ENCODE peak calls at places on chromosomes 1 and 21, in six cellular contexts. One of them, this sample, is unnamed.

GRCh38 chr1:16163882-16164820 is 8.3 kb upstream of the EPHA2 start:
- DNase-seq in H1: no peak
- DNase-seq in GM12864: no peak
- DNase-seq in BJ: peak
- DNase-seq in astrocyte of the spinal cord: peak
- DNase-seq in tibial artery: no peak
- DNase-seq in this sample: peak

GRCh38 chr1:155052412-155053400 is 1.6 kb downstream of the ADAM15 start:
- DNase-seq in tibial artery: no peak
- DNase-seq in H1: no peak
- DNase-seq in BJ: no peak
- DNase-seq in GM12864: no peak
- DNase-seq in astrocyte of the spinal cord: no peak
- DNase-seq in this sample: no peak

GRCh38 chr1:34262023-34262422 is 85.3 kb downstream of the C1orf94 start:
- DNase-seq in tibial artery: no peak
- DNase-seq in H1: no peak
- DNase-seq in GM12864: no peak
- DNase-seq in BJ: no peak
- DNase-seq in astrocyte of the spinal cord: no peak
- DNase-seq in this sample: no peak

GRCh38 chr1:3429766-3430165 is 24.7 kb upstream of the ARHGEF16 start:
- DNase-seq in BJ: no peak
- DNase-seq in tibial artery: no peak
- DNase-seq in H1: no peak
- DNase-seq in astrocyte of the spinal cord: no peak
- DNase-seq in GM12864: no peak
- DNase-seq in this sample: no peak

GRCh38 chr1:168341576-168341975 is 60.9 kb downstream of the TBX19 start:
- DNase-seq in tibial artery: no peak
- DNase-seq in BJ: no peak
- DNase-seq in GM12864: no peak
- DNase-seq in H1: no peak
- DNase-seq in astrocyte of the spinal cord: peak
- DNase-seq in this sample: peak

GRCh38 chr1:230425252-230426061 is 675 bp downstream of the PGBD5 start:
- DNase-seq in H1: no peak
- DNase-seq in astrocyte of the spinal cord: no peak
- DNase-seq in tibial artery: no peak
- DNase-seq in GM12864: no peak
- DNase-seq in BJ: no peak
- DNase-seq in this sample: no peak

GRCh38 chr21:44742418-44743153 is 31.2 kb upstream of the TSPEAR start:
- DNase-seq in H1: no peak
- DNase-seq in BJ: no peak
- DNase-seq in astrocyte of the spinal cord: no peak
- DNase-seq in tibial artery: no peak
- DNase-seq in GM12864: no peak
- DNase-seq in this sample: peak

GRCh38 chr1:112509005-112509659 is 367 bp downstream of the WNT2B start:
- DNase-seq in BJ: no peak
- DNase-seq in H1: no peak
- DNase-seq in tibial artery: no peak
- DNase-seq in GM12864: no peak
- DNase-seq in astrocyte of the spinal cord: no peak
- DNase-seq in this sample: no peak

GRCh38 chr1:181743878-181744312 is 260.6 kb downstream of the CACNA1E start:
- DNase-seq in GM12864: no peak
- DNase-seq in H1: no peak
- DNase-seq in tibial artery: peak
- DNase-seq in BJ: no peak
- DNase-seq in astrocyte of the spinal cord: no peak
- DNase-seq in this sample: no peak

GRCh38 chr1:228008391-228009115 is 1.8 kb downstream of the WNT3A start:
- DNase-seq in GM12864: no peak
- DNase-seq in tibial artery: peak
- DNase-seq in BJ: no peak
- DNase-seq in astrocyte of the spinal cord: no peak
- DNase-seq in H1: no peak
- DNase-seq in this sample: no peak

GRCh38 chr1:113763651-113764050 is 4.4 kb upstream of the PHTF1 start:
- DNase-seq in tibial artery: no peak
- DNase-seq in astrocyte of the spinal cord: no peak
- DNase-seq in GM12864: no peak
- DNase-seq in BJ: no peak
- DNase-seq in H1: no peak
- DNase-seq in this sample: no peak

GRCh38 chr1:87826639-87827345 is 498.1 kb downstream of the LMO4 start:
- DNase-seq in astrocyte of the spinal cord: peak
- DNase-seq in GM12864: peak
- DNase-seq in H1: no peak
- DNase-seq in tibial artery: peak
- DNase-seq in BJ: peak
- DNase-seq in this sample: peak

GRCh38 chr1:214285622-214286440 is 4.9 kb downstream of the SMYD2 start:
- DNase-seq in tibial artery: no peak
- DNase-seq in astrocyte of the spinal cord: no peak
- DNase-seq in H1: no peak
- DNase-seq in BJ: no peak
- DNase-seq in GM12864: no peak
- DNase-seq in this sample: no peak

GRCh38 chr1:193706763-193707162 is 520.4 kb upstream of the B3GALT2 start:
- DNase-seq in H1: no peak
- DNase-seq in BJ: no peak
- DNase-seq in tibial artery: no peak
- DNase-seq in GM12864: no peak
- DNase-seq in astrocyte of the spinal cord: no peak
- DNase-seq in this sample: no peak

GRCh38 chr1:32066489-32066873 is 6.3 kb upstream of the TMEM39B start:
- DNase-seq in H1: no peak
- DNase-seq in BJ: no peak
- DNase-seq in GM12864: no peak
- DNase-seq in astrocyte of the spinal cord: peak
- DNase-seq in tibial artery: peak
- DNase-seq in this sample: peak

GRCh38 chr1:9792156-9793042 is 31.4 kb downstream of the CLSTN1 start:
- DNase-seq in BJ: no peak
- DNase-seq in H1: no peak
- DNase-seq in astrocyte of the spinal cord: peak
- DNase-seq in GM12864: no peak
- DNase-seq in tibial artery: no peak
- DNase-seq in this sample: no peak

GRCh38 chr1:228515200-228515834 is 28.1 kb downstream of the RNF187 start:
- DNase-seq in GM12864: no peak
- DNase-seq in H1: no peak
- DNase-seq in astrocyte of the spinal cord: peak
- DNase-seq in BJ: no peak
- DNase-seq in tibial artery: peak
- DNase-seq in this sample: peak

GRCh38 chr1:245288796-245289195 is 134.0 kb downstream of the KIF26B start:
- DNase-seq in BJ: no peak
- DNase-seq in tibial artery: no peak
- DNase-seq in astrocyte of the spinal cord: no peak
- DNase-seq in GM12864: no peak
- DNase-seq in H1: no peak
- DNase-seq in this sample: no peak

GRCh38 chr1:201153474-201154388 is 543 bp downstream of the TMEM9 start:
- DNase-seq in BJ: no peak
- DNase-seq in astrocyte of the spinal cord: no peak
- DNase-seq in tibial artery: no peak
- DNase-seq in H1: no peak
- DNase-seq in GM12864: no peak
- DNase-seq in this sample: no peak

GRCh38 chr1:53133261-53134041 is 9.0 kb downstream of the SLC1A7 start:
- DNase-seq in astrocyte of the spinal cord: no peak
- DNase-seq in H1: no peak
- DNase-seq in BJ: no peak
- DNase-seq in tibial artery: no peak
- DNase-seq in GM12864: no peak
- DNase-seq in this sample: no peak

GRCh38 chr1:181409981-181410380 is 73.3 kb upstream of the CACNA1E start:
- DNase-seq in tibial artery: no peak
- DNase-seq in GM12864: no peak
- DNase-seq in H1: no peak
- DNase-seq in astrocyte of the spinal cord: no peak
- DNase-seq in BJ: no peak
- DNase-seq in this sample: no peak

GRCh38 chr1:8706995-8707396 is 110.4 kb downstream of the RERE start:
- DNase-seq in GM12864: no peak
- DNase-seq in tibial artery: no peak
- DNase-seq in H1: no peak
- DNase-seq in BJ: no peak
- DNase-seq in astrocyte of the spinal cord: no peak
- DNase-seq in this sample: no peak

DNA sequence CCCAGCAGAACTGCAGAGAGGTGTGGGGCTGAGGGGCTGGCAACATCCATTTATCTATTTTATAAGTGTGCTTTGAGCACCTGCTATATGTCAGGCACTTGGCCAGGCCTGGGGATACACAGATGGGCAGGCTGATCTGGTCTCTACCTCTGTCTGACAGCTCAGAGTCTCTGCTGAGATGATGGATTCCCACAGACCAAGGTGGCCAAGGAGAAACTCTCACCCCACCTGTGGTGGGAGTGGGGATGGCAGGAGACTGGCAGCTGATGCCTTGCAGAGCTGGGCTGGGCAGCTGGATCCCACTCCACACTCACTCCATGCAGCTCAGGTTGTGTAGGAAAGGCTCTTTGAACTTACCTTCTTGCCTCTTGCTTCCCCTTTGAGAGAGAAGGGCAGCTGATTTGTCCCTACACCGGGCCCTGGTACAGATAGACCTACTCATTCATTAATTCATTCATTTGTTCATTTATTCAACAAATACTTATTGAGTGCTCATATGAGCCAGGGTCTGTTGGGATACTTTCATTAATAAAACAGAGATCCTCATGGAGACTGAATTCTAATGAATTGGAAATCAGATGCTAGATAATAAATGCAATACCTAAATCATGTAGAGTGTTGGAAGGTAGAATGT is 9.0 kb downstream of the ADORA1 start:
- DNase-seq in tibial artery: no peak
- DNase-seq in BJ: no peak
- DNase-seq in astrocyte of the spinal cord: no peak
- DNase-seq in H1: no peak
- DNase-seq in GM12864: no peak
- DNase-seq in this sample: no peak
- TF ChIP-seq CTCF in tibial artery: no peak
- TF ChIP-seq CTCF in BJ: no peak
- TF ChIP-seq CTCF in astrocyte of the spinal cord: no peak
- TF ChIP-seq CTCF in H1: peak
- TF ChIP-seq CTCF in GM12864: peak
- TF ChIP-seq CTCF in this sample: no peak

GRCh38 chr1:211648980-211649934 is 26.2 kb downstream of the NEK2 start:
- DNase-seq in H1: no peak
- DNase-seq in tibial artery: no peak
- DNase-seq in astrocyte of the spinal cord: no peak
- DNase-seq in GM12864: no peak
- DNase-seq in BJ: no peak
- DNase-seq in this sample: no peak
- TF ChIP-seq CTCF in H1: peak
- TF ChIP-seq CTCF in tibial artery: peak
- TF ChIP-seq CTCF in astrocyte of the spinal cord: no peak
- TF ChIP-seq CTCF in GM12864: peak
- TF ChIP-seq CTCF in BJ: peak
- TF ChIP-seq CTCF in this sample: peak

DNA sequence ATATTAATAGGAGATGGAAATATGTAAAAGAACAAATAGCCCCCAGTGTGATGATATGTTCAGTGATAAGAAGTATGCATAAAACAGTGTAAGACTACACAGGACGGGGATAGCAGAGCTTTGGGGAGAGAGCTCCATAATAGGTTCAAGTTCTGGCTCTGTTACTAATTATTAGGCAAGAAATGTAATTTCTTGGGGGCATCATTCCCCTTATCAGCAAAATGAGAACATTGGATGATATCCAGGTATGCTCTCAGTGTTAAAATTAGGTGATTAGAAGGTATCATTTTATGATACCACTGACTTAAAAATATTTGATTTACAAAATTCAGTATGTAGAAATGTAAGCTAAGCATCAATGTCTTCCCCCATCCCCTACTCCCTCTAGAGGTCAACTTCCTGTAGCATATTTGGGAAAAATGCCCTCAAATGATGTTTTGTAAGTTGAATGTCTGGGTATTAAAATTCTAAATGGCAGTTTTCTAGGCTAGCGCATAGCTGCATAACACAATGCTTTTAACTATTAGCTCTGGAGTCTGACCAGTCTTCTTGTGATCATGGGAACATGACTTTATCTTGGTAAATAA is 585.7 kb upstream of the CAMK1G start:
- DNase-seq in GM12864: no peak
- DNase-seq in H1: no peak
- DNase-seq in BJ: no peak
- DNase-seq in tibial artery: no peak
- DNase-seq in astrocyte of the spinal cord: no peak
- DNase-seq in this sample: peak
- TF ChIP-seq CTCF in GM12864: peak
- TF ChIP-seq CTCF in H1: no peak
- TF ChIP-seq CTCF in BJ: peak
- TF ChIP-seq CTCF in tibial artery: no peak
- TF ChIP-seq CTCF in astrocyte of the spinal cord: peak
- TF ChIP-seq CTCF in this sample: peak

GRCh38 chr1:202565890-202566289 is 144.4 kb downstream of the SYT2 start:
- DNase-seq in astrocyte of the spinal cord: no peak
- DNase-seq in GM12864: peak
- DNase-seq in BJ: no peak
- DNase-seq in H1: no peak
- DNase-seq in tibial artery: no peak
- DNase-seq in this sample: no peak
- TF ChIP-seq CTCF in astrocyte of the spinal cord: no peak
- TF ChIP-seq CTCF in GM12864: peak
- TF ChIP-seq CTCF in BJ: no peak
- TF ChIP-seq CTCF in H1: no peak
- TF ChIP-seq CTCF in tibial artery: no peak
- TF ChIP-seq CTCF in this sample: peak